ENCODE peak calls at places on chromosomes 7 and 10, in nine cellular contexts. W is psoas muscle, K is PC-9, U is uterus, C is right lobe of liver, I is A673, Y is AG04450, A is upper lobe of left lung, F is SK-N-SH. M is an unnamed sample.

GRCh38 chr7:39950473-39951155 is 558 bp downstream of the CDK13 start:
- DNase-seq in U (peak; percentile 56), Y (no peak), K (peak; percentile 42), I (peak; percentile 46), F (peak; percentile 75), C (peak; percentile 58), W (peak; percentile 83), A (peak; percentile 93), M (peak; percentile 73)

GRCh38 chr7:102081244-102081627 is 205.4 kb upstream of the SH2B2 start:
- DNase-seq in C (no peak), K (no peak), W (no peak), A (no peak), I (no peak), F (no peak), Y (no peak), U (no peak), M (no peak)

GRCh38 chr7:136942396-136942795 is 73.9 kb downstream of the CHRM2 start:
- DNase-seq in I (no peak), U (no peak), A (no peak), W (no peak), C (no peak), K (no peak), Y (no peak), F (no peak), M (no peak)

GRCh38 chr7:157699357-157700013 is 362.7 kb downstream of the DNAJB6 start:
- DNase-seq in Y (no peak), U (no peak), K (no peak), F (no peak), W (no peak), I (no peak), C (no peak), A (no peak), M (no peak)

GRCh38 chr7:51366930-51367613 is 50.5 kb upstream of the COBL start:
- DNase-seq in U (no peak), A (no peak), K (peak; percentile 61), Y (no peak), F (peak; percentile 81), W (no peak), C (peak; percentile 53), I (peak; percentile 7), M (no peak)

GRCh38 chr10:77334501-77334900 is 303.1 kb downstream of the KCNMA1 start:
- DNase-seq in Y (no peak), K (no peak), A (no peak), I (no peak), F (no peak), C (no peak), U (no peak), W (no peak), M (no peak)

GRCh38 chr10:8037941-8038894 is 16.3 kb upstream of the GATA3 start:
- DNase-seq in U (no peak), A (no peak), Y (no peak), I (no peak), F (no peak), C (no peak), K (no peak), W (no peak), M (peak; percentile 7)

GRCh38 chr10:125187238-125188194 is 27.2 kb upstream of the CTBP2 start:
- DNase-seq in K (no peak), A (no peak), U (no peak), Y (no peak), W (no peak), F (no peak), C (no peak), I (no peak), M (no peak)

GRCh38 chr7:69598487-69599148 is 343 bp downstream of the AUTS2 start:
- DNase-seq in K (no peak), U (no peak), W (peak; percentile 62), I (no peak), Y (no peak), A (no peak), F (no peak), C (no peak), M (no peak)

GRCh38 chr7:69599211-69599878 is 1.1 kb downstream of the AUTS2 start:
- DNase-seq in F (peak; percentile 82), U (peak; percentile 27), A (peak; percentile 88), W (no peak), Y (no peak), K (no peak), I (peak; percentile 43), C (no peak), M (no peak)

GRCh38 chr7:69597278-69598076 is 798 bp upstream of the AUTS2 start:
- DNase-seq in I (no peak), U (peak; percentile 53), Y (no peak), A (peak; percentile 91), K (no peak), F (peak; percentile 79), C (peak; percentile 61), W (peak; percentile 66), M (peak; percentile 46)

GRCh38 chr7:69596723-69597277 is 1.5 kb upstream of the AUTS2 start:
- DNase-seq in F (no peak), A (no peak), Y (no peak), I (no peak), U (no peak), C (no peak), K (no peak), W (no peak), M (peak; percentile 24)

DNA sequence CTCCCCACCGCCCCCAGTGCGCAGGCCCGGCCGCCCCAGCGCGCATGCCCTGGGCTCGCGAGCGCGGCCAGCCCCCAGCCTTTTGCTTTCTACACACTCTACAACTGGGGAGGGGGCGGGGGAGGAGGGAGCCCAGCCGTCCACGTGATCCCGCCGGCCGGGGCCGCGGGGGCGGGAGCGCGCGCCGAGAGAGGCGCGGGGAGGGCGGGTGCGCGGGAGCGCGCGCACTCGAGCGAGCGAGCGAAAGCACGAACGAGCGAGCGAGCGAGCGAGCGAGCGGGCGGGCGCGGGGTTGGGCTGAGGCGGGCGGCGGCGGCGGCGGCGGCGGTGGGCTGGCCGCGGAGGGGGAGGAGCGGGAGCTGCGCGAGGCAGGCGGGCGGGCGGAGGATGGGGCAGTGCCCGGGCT is at the start of gene AUTS2:
- DNase-seq in Y (peak; percentile 1), W (peak; percentile 92), F (peak; percentile 100), U (peak; percentile 92), I (peak; percentile 97), K (no peak), C (peak; percentile 80), A (peak; percentile 97), M (peak; percentile 86)
- H3K27ac ChIP-seq in Y (no peak within 1 kb of the TSS), W (peak within 1 kb of the TSS; percentile 87), F (peak within 1 kb of the TSS; percentile 93), U (peak within 1 kb of the TSS; percentile 93), I (peak within 1 kb of the TSS; percentile 66), K (no peak within 1 kb of the TSS), C (peak within 1 kb of the TSS; percentile 66), A (peak within 1 kb of the TSS; percentile 85), M (peak within 1 kb of the TSS; percentile 86)

GRCh38 chr7:154927624-154928125 is 75.2 kb downstream of the PAXIP1 start:
- DNase-seq in I (peak; percentile 85), C (peak; percentile 85), Y (peak; percentile 76), F (peak; percentile 68), K (peak; percentile 79), A (no peak), W (no peak), U (peak; percentile 69), M (peak; percentile 93)
- TF ChIP-seq CTCF in I (peak; percentile 77), C (peak; percentile 60), Y (peak; percentile 71), F (peak; percentile 97), K (peak; percentile 96), A (peak; percentile 51), W (peak; percentile 73), U (peak; percentile 68), M (peak; percentile 57)

DNA sequence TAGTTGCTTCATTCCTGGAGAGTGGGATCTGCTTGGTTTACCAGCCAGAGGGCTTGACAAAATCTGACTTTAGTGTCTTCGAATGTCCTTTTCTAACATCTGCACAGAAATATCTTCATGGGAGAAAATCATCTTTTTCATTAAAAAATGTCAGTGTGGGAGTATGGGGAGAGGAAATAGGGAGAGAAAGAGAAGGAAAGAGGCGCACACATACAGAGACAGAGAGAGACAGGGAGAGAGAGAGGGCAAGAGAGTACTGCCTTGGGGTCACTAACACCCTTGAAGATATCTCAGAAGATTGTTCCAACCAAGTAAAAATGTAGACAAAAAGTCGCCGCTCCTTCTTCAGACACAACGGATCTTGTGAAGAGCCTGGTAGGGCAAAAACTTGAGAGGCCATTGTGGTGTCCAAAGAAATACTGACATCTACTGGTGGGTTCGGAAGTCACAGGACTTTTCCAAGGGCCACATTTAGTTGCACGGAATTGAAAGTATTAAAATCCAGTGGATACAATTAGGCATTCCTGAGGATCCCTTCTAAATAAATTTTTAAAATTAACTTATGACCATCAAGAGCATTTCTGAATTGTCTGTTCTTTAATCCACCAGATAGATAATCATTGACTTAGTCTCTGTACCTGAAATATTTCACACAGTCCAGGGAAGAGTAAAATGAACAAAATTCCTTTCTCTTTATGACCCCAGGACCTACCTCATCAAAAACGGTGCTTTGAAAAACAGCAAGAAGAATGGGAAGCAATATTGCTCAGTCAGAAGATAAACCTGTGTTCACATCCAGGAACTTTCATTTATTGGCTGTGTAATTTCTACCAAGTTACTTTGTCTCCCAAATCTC is 29.7 kb downstream of the VIM start:
- DNase-seq in I (peak; percentile 86), U (peak; percentile 41), Y (no peak), W (no peak), C (peak; percentile 49), A (no peak), F (peak; percentile 55), K (no peak), M (no peak)
- H3K4me3 ChIP-seq in I (no peak overlapping the region), U (no peak overlapping the region), Y (peak overlapping the region; percentile 35), W (peak overlapping the region; percentile 28), C (no peak overlapping the region), A (no peak overlapping the region), F (no peak overlapping the region), K (no peak overlapping the region), M (peak overlapping the region; percentile 22)

GRCh38 chr10:79284158-79284871 is 63.0 kb upstream of the PPIF start:
- DNase-seq in Y (no peak), U (no peak), C (no peak), K (no peak), I (no peak), F (no peak), A (no peak), W (no peak), M (no peak)
- H3K27ac ChIP-seq in Y (no peak overlapping the region), U (no peak overlapping the region), C (no peak overlapping the region), K (no peak overlapping the region), I (no peak overlapping the region), F (no peak overlapping the region), A (peak overlapping the region; percentile 85), W (no peak overlapping the region), M (no peak overlapping the region)

M was measured in tibial artery.